ENCODE peak calls at places on chromosomes 1 and 21, in five cellular contexts. C is adrenal gland; Y is activated naive CD8-positive, alpha-beta T cell treated with anti-CD3 and anti-CD28 coated beads, Interleukin-2, amount 10 ng/mL, durations not matched to agents 7 days and 5 days; W is NCI-H1105 treated with DMSO at 0.1 percent for 48 hours; J is activated CD4-positive, CD25-positive, alpha-beta regulatory T cell. Q is an unnamed sample.

GRCh38 chr1:85816606-85817005 is 108.4 kb upstream of the ZNHIT6 start:
- DNase-seq in C (no peak), Y (no peak), W (no peak), J (no peak), Q (no peak)

GRCh38 chr1:910311-910880 is 13.3 kb upstream of the SAMD11 start:
- DNase-seq in C (peak), Y (peak), W (no peak), J (no peak), Q (peak)

GRCh38 chr1:154849645-154850131 is 20.4 kb downstream of the KCNN3 start:
- DNase-seq in C (no peak), Y (no peak), W (no peak), J (no peak), Q (peak)

GRCh38 chr1:52530563-52531144 is 22.2 kb downstream of the TUT4 start:
- DNase-seq in C (no peak), Y (no peak), W (no peak), J (no peak), Q (peak)

GRCh38 chr1:241589524-241589923 is 50.6 kb downstream of the CHML start:
- DNase-seq in C (no peak), Y (no peak), W (no peak), J (no peak), Q (no peak)

GRCh38 chr21:44419679-44420078 is 35.6 kb upstream of the LRRC3 start:
- DNase-seq in C (no peak), Y (no peak), W (no peak), J (no peak), Q (peak)

GRCh38 chr1:6535214-6535613 is 19.1 kb downstream of the NOL9 start:
- DNase-seq in C (no peak), Y (no peak), W (no peak), J (no peak), Q (no peak)

GRCh38 chr1:231923461-231924132 is 297.0 kb downstream of the DISC1 start:
- DNase-seq in C (no peak), Y (no peak), W (no peak), J (no peak), Q (peak)

GRCh38 chr21:17105972-17106371 is 406.9 kb upstream of the CXADR start:
- DNase-seq in C (peak), Y (no peak), W (no peak), J (no peak), Q (no peak)

GRCh38 chr21:33063907-33064622 is 5.9 kb upstream of the OLIG1 start:
- DNase-seq in C (no peak), Y (no peak), W (no peak), J (no peak), Q (peak)

GRCh38 chr1:183739640-183740385 is 65.1 kb upstream of the RGL1 start:
- DNase-seq in C (peak), Y (no peak), W (no peak), J (no peak), Q (no peak)

GRCh38 chr1:77347646-77348045 is 65.8 kb downstream of the AK5 start:
- DNase-seq in C (no peak), Y (no peak), W (no peak), J (no peak), Q (no peak)

GRCh38 chr1:239555350-239555749 is 169.0 kb downstream of the CHRM3 start:
- DNase-seq in C (no peak), Y (no peak), W (no peak), J (no peak), Q (peak)

GRCh38 chr21:44926364-44927101 is 5.8 kb upstream of the ITGB2 start:
- DNase-seq in C (no peak), Y (peak), W (no peak), J (no peak), Q (peak)

GRCh38 chr1:38217316-38217715 is 170.7 kb upstream of the POU3F1 start:
- DNase-seq in C (no peak), Y (no peak), W (no peak), J (no peak), Q (no peak)

GRCh38 chr21:25186278-25186677 is 421.0 kb downstream of the MRPL39 start:
- DNase-seq in C (peak), Y (no peak), W (peak), J (no peak), Q (no peak)

GRCh38 chr1:111139234-111139955 is 498 bp downstream of the DRAM2 start:
- DNase-seq in C (peak), Y (no peak), W (peak), J (no peak), Q (peak)

GRCh38 chr1:228364068-228364705 is 42.4 kb downstream of the TRIM11 start:
- DNase-seq in C (peak), Y (no peak), W (no peak), J (no peak), Q (no peak)

GRCh38 chr1:110749960-110750359 is 75.2 kb upstream of the KCNA3 start:
- DNase-seq in C (no peak), Y (no peak), W (no peak), J (no peak), Q (no peak)

Q was measured in endodermal cell.